ENCODE peak calls at places on chromosomes 16 and 17, in eight cellular contexts. O is H9, E is IMR-90, G is GM23248, U is mesendoderm, T is GM12878, P is PC-3, J is neural progenitor cell. F is an unnamed sample.
A peak's percentile ranks its signal among the peaks of the same experiment; 100 is the strongest.

GRCh38 chr17:56434610-56435009 is 158.9 kb upstream of the NOG start:
- DNase-seq in O (no peak), E (no peak), G (peak; percentile 58), U (no peak), T (no peak), P (no peak), J (no peak), F (no peak)

GRCh38 chr17:57987582-57988300 is at the start of gene VEZF1:
- DNase-seq in O (peak; percentile 83), E (peak; percentile 44), G (peak; percentile 90), U (peak; percentile 76), T (no peak), P (peak; percentile 41), J (peak; percentile 95), F (peak; percentile 68)

GRCh38 chr17:22512997-22513538 is 820.7 kb downstream of the KCNJ18 start:
- DNase-seq in O (no peak), E (no peak), G (no peak), U (no peak), T (no peak), P (no peak), J (no peak), F (no peak)

GRCh38 chr17:21842332-21843317 is 150.3 kb downstream of the KCNJ18 start:
- DNase-seq in O (no peak), E (no peak), G (no peak), U (no peak), T (no peak), P (no peak), J (no peak), F (no peak)

GRCh38 chr17:8949061-8949622 is 16.4 kb downstream of the PIK3R5 start:
- DNase-seq in O (no peak), E (no peak), G (no peak), U (no peak), T (no peak), P (no peak), J (no peak), F (no peak)

GRCh38 chr16:81703177-81704155 is 75.6 kb upstream of the PLCG2 start:
- DNase-seq in O (no peak), E (peak; percentile 91), G (peak; percentile 97), U (no peak), T (no peak), P (peak; percentile 55), J (no peak), F (no peak)

GRCh38 chr16:52597772-52598483 is 51.0 kb upstream of the TOX3 start:
- DNase-seq in O (peak; percentile 44), E (no peak), G (no peak), U (peak; percentile 85), T (no peak), P (no peak), J (peak; percentile 62), F (peak; percentile 99)

GRCh38 chr16:66315210-66315825 is 51.2 kb upstream of the CDH5 start:
- DNase-seq in O (peak; percentile 80), E (peak; percentile 70), G (peak; percentile 80), U (peak; percentile 81), T (peak; percentile 9), P (peak; percentile 73), J (peak; percentile 89), F (peak; percentile 69)

GRCh38 chr17:55704412-55704811 is 18.3 kb downstream of the TMEM100 start:
- DNase-seq in O (no peak), E (no peak), G (no peak), U (no peak), T (no peak), P (peak; percentile 44), J (no peak), F (no peak)

GRCh38 chr17:15490634-15491261 is 23.3 kb upstream of the CDRT4 start:
- DNase-seq in O (peak; percentile 94), E (peak; percentile 76), G (peak; percentile 93), U (peak; percentile 99), T (no peak), P (peak; percentile 74), J (peak; percentile 59), F (no peak)

GRCh38 chr17:17748604-17749003 is 67.3 kb downstream of the RAI1 start:
- DNase-seq in O (no peak), E (no peak), G (no peak), U (no peak), T (no peak), P (no peak), J (no peak), F (no peak)

GRCh38 chr17:17749025-17749772 is 67.9 kb downstream of the RAI1 start:
- DNase-seq in O (peak; percentile 79), E (no peak), G (no peak), U (peak; percentile 37), T (no peak), P (no peak), J (peak; percentile 31), F (no peak)

GRCh38 chr17:17749921-17750320 is 68.7 kb downstream of the RAI1 start:
- DNase-seq in O (peak; percentile 98), E (peak; percentile 43), G (peak; percentile 56), U (peak; percentile 95), T (peak; percentile 51), P (peak; percentile 42), J (peak; percentile 90), F (peak; percentile 36)

GRCh38 chr17:17745476-17746455 is 64.5 kb downstream of the RAI1 start:
- DNase-seq in O (no peak), E (no peak), G (no peak), U (no peak), T (no peak), P (no peak), J (no peak), F (no peak)

GRCh38 chr17:17748179-17748578 is 66.9 kb downstream of the RAI1 start:
- DNase-seq in O (no peak), E (no peak), G (no peak), U (no peak), T (no peak), P (no peak), J (no peak), F (no peak)
- H3K9ac ChIP-seq in O (no peak overlapping the region), E (no peak overlapping the region), G (no peak overlapping the region), U (no peak overlapping the region), T (peak overlapping the region; percentile 41), P (no peak overlapping the region), J (no peak overlapping the region), F (no peak overlapping the region)

GRCh38 chr17:82295472-82295814 is 21.9 kb upstream of the CSNK1D start:
- DNase-seq in O (no peak), E (no peak), G (no peak), U (no peak), T (no peak), P (no peak), J (no peak), F (no peak)

GRCh38 chr17:82298538-82299421 is 18.6 kb downstream of the CD7 start:
- DNase-seq in O (no peak), E (no peak), G (no peak), U (no peak), T (no peak), P (no peak), J (no peak), F (no peak)

GRCh38 chr17:82297804-82298537 is 19.4 kb downstream of the CD7 start:
- DNase-seq in O (no peak), E (peak; percentile 96), G (peak; percentile 97), U (no peak), T (peak; percentile 80), P (peak; percentile 97), J (no peak), F (no peak)

GRCh38 chr17:82296511-82297279 is 20.7 kb downstream of the CD7 start:
- DNase-seq in O (no peak), E (no peak), G (no peak), U (no peak), T (no peak), P (peak; percentile 26), J (no peak), F (no peak)

GRCh38 chr17:82297280-82297803 is 20.1 kb downstream of the CD7 start:
- DNase-seq in O (no peak), E (no peak), G (peak; percentile 73), U (no peak), T (peak; percentile 50), P (peak; percentile 86), J (no peak), F (no peak)
- H3K9ac ChIP-seq in O (no peak overlapping the region), E (peak overlapping the region; percentile 74), G (peak overlapping the region; percentile 86), U (no peak overlapping the region), T (peak overlapping the region; percentile 90), P (peak overlapping the region; percentile 94), J (no peak overlapping the region), F (peak overlapping the region; percentile 71)

DNA sequence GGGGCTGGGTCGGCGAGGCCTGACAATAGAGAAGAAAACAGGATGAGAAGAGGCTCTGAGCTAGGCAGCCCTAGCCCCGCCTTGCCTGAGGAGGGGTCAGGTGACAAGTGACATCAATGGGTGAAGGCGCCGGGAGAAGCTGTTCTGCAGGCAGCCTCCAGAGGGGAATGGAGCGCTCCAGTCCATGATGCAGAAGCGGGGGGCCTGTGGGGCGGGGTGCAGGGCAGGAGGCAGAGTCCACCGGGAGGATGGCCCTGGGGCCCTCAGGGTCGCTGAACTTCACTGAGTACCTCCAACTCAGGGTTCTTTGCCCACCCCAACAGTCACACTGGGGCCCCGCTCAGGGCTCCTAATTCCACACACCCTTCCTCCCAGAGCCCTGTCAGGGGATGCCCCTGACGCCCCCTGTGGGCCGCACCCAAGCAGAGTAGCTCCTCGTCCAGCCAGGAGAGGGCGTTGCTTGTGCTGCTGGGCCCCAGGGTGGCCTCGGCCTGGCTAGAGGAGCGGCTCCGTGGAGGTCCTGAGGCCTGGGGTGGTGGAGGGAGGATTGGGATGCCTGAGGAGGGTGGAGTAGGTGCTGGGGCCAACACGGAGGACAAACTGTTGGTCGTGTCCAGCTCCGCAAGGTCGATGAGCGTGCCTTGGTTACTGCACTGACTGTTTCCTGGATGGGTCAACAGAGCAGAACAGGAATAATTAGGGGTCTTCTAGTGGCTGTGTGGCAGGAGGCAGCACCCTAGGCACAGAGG is 20.8 kb downstream of the GGA3 start:
- DNase-seq in O (peak; percentile 96), E (peak; percentile 20), G (peak; percentile 69), U (peak; percentile 93), T (no peak), P (peak; percentile 47), J (peak; percentile 88), F (peak; percentile 58)
- H3K9ac ChIP-seq in O (no peak overlapping the region), E (no peak overlapping the region), G (no peak overlapping the region), U (no peak overlapping the region), T (no peak overlapping the region), P (no peak overlapping the region), J (no peak overlapping the region), F (no peak overlapping the region)

DNA sequence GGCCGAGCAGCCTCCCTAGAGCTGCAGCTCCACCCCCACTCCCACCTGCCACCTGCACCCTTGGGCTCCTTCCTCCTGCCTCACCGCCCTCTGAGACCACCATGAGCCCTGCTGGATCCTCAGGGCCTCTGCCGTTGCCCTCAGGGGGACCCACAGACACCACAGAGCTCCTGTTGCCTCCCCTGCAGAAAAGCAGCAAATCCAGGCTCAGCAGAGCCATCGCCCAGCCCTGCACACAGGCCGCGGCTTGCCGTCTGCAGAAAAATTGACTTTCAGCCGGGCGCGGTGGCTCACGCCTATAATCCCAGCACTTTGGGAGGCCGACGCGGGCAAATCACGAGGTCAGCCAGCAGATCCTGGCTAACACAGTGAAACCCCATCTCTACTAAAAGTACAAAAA is 7.0 kb upstream of the PPP1R27 start:
- DNase-seq in O (no peak), E (no peak), G (no peak), U (no peak), T (no peak), P (no peak), J (no peak), F (no peak)
- H3K9ac ChIP-seq in O (no peak overlapping the region), E (no peak overlapping the region), G (no peak overlapping the region), U (no peak overlapping the region), T (no peak overlapping the region), P (no peak overlapping the region), J (no peak overlapping the region), F (no peak overlapping the region)

DNA sequence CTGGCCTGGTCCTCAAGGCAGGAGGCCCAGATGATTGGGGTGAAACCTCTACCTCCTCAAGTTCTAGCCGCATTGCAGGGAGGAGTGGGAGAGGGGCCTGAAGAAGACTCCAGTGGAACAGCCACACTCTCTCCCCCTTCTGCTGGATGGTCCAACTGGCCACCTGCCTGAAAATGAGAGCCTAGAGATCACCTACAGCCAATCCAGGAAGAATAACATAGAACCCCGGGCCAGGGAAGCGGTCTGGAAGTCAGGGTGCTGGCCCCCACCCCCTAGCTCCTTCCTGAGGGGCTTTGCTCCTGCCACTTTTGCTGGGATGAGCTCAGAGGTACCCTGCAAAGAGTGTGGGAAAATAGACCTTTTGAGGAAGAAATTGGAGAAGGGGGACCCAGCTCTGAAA is 1.8 kb downstream of the SLC6A2 start:
- DNase-seq in O (no peak), E (no peak), G (no peak), U (no peak), T (no peak), P (no peak), J (no peak), F (no peak)
- H3K9ac ChIP-seq in O (no peak overlapping the region), E (no peak overlapping the region), G (no peak overlapping the region), U (no peak overlapping the region), T (no peak overlapping the region), P (no peak overlapping the region), J (no peak overlapping the region), F (no peak overlapping the region)